ENCODE peak calls at places on chromosomes 12 and 14, in five cellular contexts. N is GM12865, W is GM20000, C is AG08395, R is glutamatergic neuron. Z is an unnamed sample.

GRCh38 chr12:13124661-13125505 is 21.4 kb upstream of the GSG1 start:
- DNase-seq in N (no peak), W (no peak), C (peak; percentile 57), R (no peak), Z (no peak)

GRCh38 chr14:63717704-63718103 is 10.2 kb downstream of the SGPP1 start:
- DNase-seq in N (peak; percentile 19), W (no peak), C (no peak), R (no peak), Z (peak; percentile 10)

GRCh38 chr12:68406134-68406576 is 74.0 kb upstream of the MDM1 start:
- DNase-seq in N (no peak), W (no peak), C (peak; percentile 85), R (no peak), Z (peak; percentile 56)

GRCh38 chr12:53103860-53104305 is 597 bp downstream of the SOAT2 start:
- DNase-seq in N (peak; percentile 62), W (peak; percentile 30), C (no peak), R (no peak), Z (no peak)

GRCh38 chr14:69615471-69616407 is 4.3 kb downstream of the SUSD6 start:
- DNase-seq in N (peak; percentile 96), W (peak; percentile 69), C (peak; percentile 69), R (no peak), Z (no peak)

GRCh38 chr12:123942277-123942653 is 30.4 kb downstream of the CCDC92 start:
- DNase-seq in N (no peak), W (no peak), C (peak; percentile 86), R (no peak), Z (no peak)

GRCh38 chr12:105343836-105344235 is 13.3 kb downstream of the C12orf75 start:
- DNase-seq in N (no peak), W (no peak), C (no peak), R (no peak), Z (no peak)

GRCh38 chr14:51540364-51540763 is 111.3 kb upstream of the FRMD6 start:
- DNase-seq in N (no peak), W (no peak), C (no peak), R (no peak), Z (no peak)

GRCh38 chr12:41967668-41968649 is 176.7 kb downstream of the GXYLT1 start:
- DNase-seq in N (no peak), W (no peak), C (no peak), R (peak; percentile 27), Z (peak; percentile 80)

GRCh38 chr14:29930283-29930682 is 2.6 kb upstream of the PRKD1 start:
- DNase-seq in N (no peak), W (no peak), C (peak; percentile 57), R (no peak), Z (no peak)

GRCh38 chr12:47797432-47797831 is 22.3 kb downstream of the HDAC7 start:
- DNase-seq in N (peak; percentile 70), W (peak; percentile 84), C (no peak), R (no peak), Z (peak; percentile 77)

GRCh38 chr12:104604070-104604994 is 147.6 kb downstream of the CHST11 start:
- DNase-seq in N (peak; percentile 86), W (peak; percentile 69), C (peak; percentile 95), R (no peak), Z (peak; percentile 60)

GRCh38 chr12:55626154-55626553 is 10.5 kb upstream of the OR10P1 start:
- DNase-seq in N (no peak), W (no peak), C (no peak), R (no peak), Z (no peak)

GRCh38 chr12:122205590-122205925 is 2.0 kb downstream of the B3GNT4 start:
- DNase-seq in N (no peak), W (no peak), C (no peak), R (no peak), Z (no peak)